ENCODE peak calls at places on chromosomes 5 and 9, in seven cellular contexts. D is stomach, W is ovary, E is A549, Q is GM12878, L is transverse colon, M is SK-N-SH. K is an unnamed sample.

GRCh38 chr5:94288937-94289336 is 329.5 kb downstream of the KIAA0825 start:
- DNase-seq in Q (no peak), E (no peak), L (no peak), M (no peak), D (no peak), W (no peak), K (no peak)

GRCh38 chr5:107501965-107502691 is 168.6 kb downstream of the EFNA5 start:
- DNase-seq in Q (no peak), L (no peak), W (no peak), D (no peak), E (no peak), M (peak; percentile 39), K (no peak)

GRCh38 chr9:88953401-88954029 is 37.8 kb upstream of the S1PR3 start:
- DNase-seq in L (no peak), M (no peak), Q (no peak), D (no peak), E (no peak), W (no peak), K (no peak)

GRCh38 chr5:128472032-128472431 is 66.0 kb downstream of the FBN2 start:
- DNase-seq in E (no peak), W (no peak), D (no peak), L (no peak), M (no peak), Q (no peak), K (no peak)

GRCh38 chr9:81318571-81318970 is 370.8 kb downstream of the TLE1 start:
- DNase-seq in L (no peak), Q (no peak), E (peak; percentile 36), D (no peak), W (no peak), M (no peak), K (no peak)

GRCh38 chr5:173639-174600 is 17.4 kb upstream of the LRRC14B start:
- DNase-seq in M (no peak), W (no peak), L (no peak), Q (no peak), E (no peak), D (no peak), K (no peak)

GRCh38 chr9:90333226-90333625 is 309.4 kb downstream of the DIRAS2 start:
- DNase-seq in Q (no peak), W (no peak), D (no peak), E (no peak), L (no peak), M (no peak), K (no peak)

GRCh38 chr5:137383909-137384308 is 115.2 kb downstream of the SPOCK1 start:
- DNase-seq in D (no peak), W (no peak), E (no peak), L (no peak), M (no peak), Q (no peak), K (no peak)

GRCh38 chr5:107979272-107979671 is 308.5 kb upstream of the EFNA5 start:
- DNase-seq in W (no peak), E (no peak), M (no peak), D (no peak), L (no peak), Q (no peak), K (no peak)

GRCh38 chr5:173746050-173746449 is 129.6 kb upstream of the BOD1 start:
- DNase-seq in D (no peak), Q (no peak), M (no peak), W (no peak), L (no peak), E (no peak), K (no peak)

DNA sequence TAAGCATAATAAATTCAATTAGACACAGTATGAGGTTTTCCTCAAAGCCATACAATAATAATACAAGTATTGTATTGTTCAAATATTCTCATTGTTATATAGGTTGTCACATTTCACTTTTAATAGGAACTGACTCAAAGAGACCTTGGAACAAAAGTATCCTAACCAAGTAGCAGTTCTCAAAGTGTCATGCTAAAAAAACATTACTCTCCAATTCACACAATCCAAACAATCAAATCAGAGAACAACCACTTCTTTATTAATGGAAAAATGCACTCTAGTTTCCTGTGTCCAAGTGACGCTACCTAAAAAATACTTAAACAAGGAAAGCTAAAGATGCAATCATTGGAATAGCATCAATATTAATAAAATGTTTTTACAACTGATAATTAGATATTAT is 115.4 kb downstream of the DENND1A start:
- DNase-seq in D (no peak), E (no peak), Q (no peak), W (no peak), M (no peak), L (no peak), K (no peak)
- TF ChIP-seq EP300 in D (no peak), E (no peak), Q (no peak), W (no peak), M (no peak), L (no peak), K (no peak)

GRCh38 chr9:129783516-129784361 is 19.2 kb upstream of the TOR1B start:
- DNase-seq in E (peak; percentile 92), D (peak; percentile 73), Q (peak; percentile 16), W (peak; percentile 58), M (peak; percentile 91), L (peak; percentile 75), K (peak; percentile 57)
- TF ChIP-seq CTCF in E (peak; percentile 95), D (no peak), Q (peak; percentile 94), W (peak; percentile 93), M (peak; percentile 93), L (peak; percentile 90), K (peak; percentile 86)

GRCh38 chr9:108056083-108056804 is 566.7 kb upstream of the KLF4 start:
- DNase-seq in D (no peak), E (no peak), Q (no peak), W (no peak), L (no peak), M (no peak), K (no peak)
- H3K4me3 ChIP-seq in D (no peak overlapping the region), E (peak overlapping the region; percentile 19), Q (no peak overlapping the region), W (no peak overlapping the region), L (no peak overlapping the region), M (peak overlapping the region; percentile 41), K (no peak overlapping the region)

DNA sequence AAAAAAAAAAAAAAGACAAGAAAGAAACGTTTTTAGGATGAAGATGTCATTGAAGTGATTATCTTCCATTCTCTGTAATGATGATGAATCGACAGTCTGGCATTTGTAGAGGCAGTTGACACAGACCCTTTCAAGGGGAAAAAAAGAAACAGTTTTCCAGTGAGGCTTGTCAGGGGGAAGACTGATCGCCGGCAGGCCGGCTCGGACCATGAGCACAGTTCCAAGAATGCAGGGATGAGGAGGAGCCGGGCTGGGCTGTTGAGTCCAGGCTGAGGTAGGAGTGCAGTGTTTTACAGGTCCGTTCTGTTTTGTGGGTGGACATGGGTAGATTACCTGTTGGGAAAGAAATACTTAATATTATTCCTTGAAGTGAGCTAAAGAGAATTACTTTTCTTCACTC is 194.6 kb downstream of the AOPEP start:
- DNase-seq in D (no peak), Q (no peak), M (no peak), L (no peak), E (no peak), W (no peak), K (no peak)
- TF ChIP-seq EP300 in D (no peak), Q (no peak), M (no peak), L (no peak), E (no peak), W (no peak), K (no peak)

DNA sequence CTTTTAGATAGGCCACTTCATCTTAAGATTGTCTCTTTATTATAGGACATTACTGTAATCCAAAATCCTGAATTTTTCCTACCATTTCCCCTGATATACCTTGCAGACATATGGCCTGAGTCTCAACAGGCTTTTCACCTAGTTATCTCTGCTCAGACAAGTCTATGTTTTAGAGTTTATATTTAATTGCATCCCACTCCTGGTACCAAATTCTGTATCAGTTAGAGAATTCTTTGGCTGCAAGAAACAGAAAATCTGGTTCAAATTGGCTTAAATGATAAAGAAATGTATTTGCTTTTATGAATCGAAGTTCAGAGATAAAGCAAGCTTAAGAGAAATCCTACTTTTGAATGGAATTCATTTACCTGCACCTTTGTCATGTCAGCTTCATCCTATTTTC is 102.2 kb upstream of the OSMR start:
- DNase-seq in Q (no peak), E (no peak), L (no peak), W (no peak), M (no peak), D (no peak), K (no peak)
- TF ChIP-seq CTCF in Q (no peak), E (no peak), L (no peak), W (no peak), M (no peak), D (no peak), K (no peak)

GRCh38 chr9:17742065-17742464 is 163.2 kb downstream of the SH3GL2 start:
- DNase-seq in D (no peak), Q (no peak), W (no peak), L (no peak), M (no peak), E (no peak), K (no peak)
- H3K4me3 ChIP-seq in D (no peak overlapping the region), Q (no peak overlapping the region), W (no peak overlapping the region), L (no peak overlapping the region), M (no peak overlapping the region), E (no peak overlapping the region), K (no peak overlapping the region)

GRCh38 chr5:33230467-33231078 is 210.2 kb upstream of the TARS1 start:
- DNase-seq in Q (no peak), E (no peak), L (no peak), W (no peak), M (no peak), D (no peak), K (no peak)

GRCh38 chr5:33229216-33229615 is 211.5 kb upstream of the TARS1 start:
- DNase-seq in W (no peak), E (no peak), Q (no peak), M (no peak), D (no peak), L (no peak), K (no peak)

GRCh38 chr5:33231214-33231710 is 209.5 kb upstream of the TARS1 start:
- DNase-seq in D (no peak), E (no peak), M (no peak), L (no peak), Q (no peak), W (no peak), K (no peak)

GRCh38 chr5:33233013-33233463 is 207.7 kb upstream of the TARS1 start:
- DNase-seq in L (no peak), E (no peak), D (no peak), W (no peak), Q (no peak), M (no peak), K (no peak)

DNA sequence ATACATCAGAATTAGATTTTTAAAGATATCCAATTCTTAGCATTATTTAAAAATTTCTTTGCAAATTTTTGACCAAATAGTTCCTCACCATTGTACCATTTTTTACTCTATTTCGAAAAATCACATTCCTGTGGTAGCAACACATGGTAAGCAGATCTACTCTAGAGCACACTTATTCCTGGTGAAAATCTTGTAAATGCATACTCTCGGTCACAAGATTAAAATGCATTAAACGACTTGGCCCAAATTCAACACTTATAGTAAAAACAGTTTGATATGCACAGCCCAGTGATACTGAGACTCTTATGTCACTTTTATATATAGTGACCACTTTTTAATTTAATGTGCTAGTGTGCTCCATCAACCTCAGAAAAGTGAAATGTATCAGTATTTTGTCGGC is 208.8 kb upstream of the TARS1 start:
- DNase-seq in Q (no peak), W (no peak), L (no peak), E (no peak), D (no peak), M (no peak), K (no peak)
- TF ChIP-seq EP300 in Q (no peak), W (no peak), L (no peak), E (no peak), D (no peak), M (no peak), K (no peak)

K was measured in tibial nerve.